ENCODE peak calls at places on chromosomes 2 and 18, in six cellular contexts. One of them, this sample, is unnamed.

GRCh38 chr2:236507393-236508085 is 62.1 kb upstream of the ACKR3 start:
- DNase-seq in MCF 10A: no peak
- DNase-seq in T follicular helper cell: peak; percentile 25
- DNase-seq in stimulated activated CD4-positive, alpha-beta T cell treated with anti-CD3 and anti-CD28 coated beads, Interleukin-4, amount 100 ng/mL, for 4 hours: peak; percentile 41
- DNase-seq in HCEC 1CT: no peak
- DNase-seq in sciatic nerve: peak; percentile 76
- DNase-seq in this sample: peak; percentile 54

GRCh38 chr2:138364554-138365162 is 136.9 kb upstream of the SPOPL start:
- DNase-seq in MCF 10A: peak; percentile 60
- DNase-seq in T follicular helper cell: no peak
- DNase-seq in stimulated activated CD4-positive, alpha-beta T cell treated with anti-CD3 and anti-CD28 coated beads, Interleukin-4, amount 100 ng/mL, for 4 hours: no peak
- DNase-seq in HCEC 1CT: peak; percentile 64
- DNase-seq in sciatic nerve: no peak
- DNase-seq in this sample: no peak

GRCh38 chr2:69138793-69139510 is 126.0 kb downstream of the ANTXR1 start:
- DNase-seq in MCF 10A: peak; percentile 93
- DNase-seq in T follicular helper cell: no peak
- DNase-seq in stimulated activated CD4-positive, alpha-beta T cell treated with anti-CD3 and anti-CD28 coated beads, Interleukin-4, amount 100 ng/mL, for 4 hours: no peak
- DNase-seq in HCEC 1CT: peak; percentile 87
- DNase-seq in sciatic nerve: no peak
- DNase-seq in this sample: no peak

GRCh38 chr18:44801796-44802195 is 121.1 kb downstream of the SETBP1 start:
- DNase-seq in MCF 10A: no peak
- DNase-seq in T follicular helper cell: no peak
- DNase-seq in stimulated activated CD4-positive, alpha-beta T cell treated with anti-CD3 and anti-CD28 coated beads, Interleukin-4, amount 100 ng/mL, for 4 hours: no peak
- DNase-seq in HCEC 1CT: peak; percentile 1
- DNase-seq in sciatic nerve: no peak
- DNase-seq in this sample: no peak

GRCh38 chr2:129805889-129806288 is 173.6 kb upstream of the RAB6C start:
- DNase-seq in MCF 10A: no peak
- DNase-seq in T follicular helper cell: no peak
- DNase-seq in stimulated activated CD4-positive, alpha-beta T cell treated with anti-CD3 and anti-CD28 coated beads, Interleukin-4, amount 100 ng/mL, for 4 hours: no peak
- DNase-seq in HCEC 1CT: no peak
- DNase-seq in sciatic nerve: no peak
- DNase-seq in this sample: no peak

GRCh38 chr2:149732001-149732685 is 144.6 kb upstream of the MMADHC start:
- DNase-seq in MCF 10A: peak; percentile 58
- DNase-seq in T follicular helper cell: no peak
- DNase-seq in stimulated activated CD4-positive, alpha-beta T cell treated with anti-CD3 and anti-CD28 coated beads, Interleukin-4, amount 100 ng/mL, for 4 hours: no peak
- DNase-seq in HCEC 1CT: peak; percentile 68
- DNase-seq in sciatic nerve: no peak
- DNase-seq in this sample: no peak

GRCh38 chr2:16189019-16189850 is 248.9 kb downstream of the MYCN start:
- DNase-seq in MCF 10A: no peak
- DNase-seq in T follicular helper cell: no peak
- DNase-seq in stimulated activated CD4-positive, alpha-beta T cell treated with anti-CD3 and anti-CD28 coated beads, Interleukin-4, amount 100 ng/mL, for 4 hours: no peak
- DNase-seq in HCEC 1CT: no peak
- DNase-seq in sciatic nerve: no peak
- DNase-seq in this sample: no peak

GRCh38 chr2:48795065-48795464 is 39.5 kb upstream of the LHCGR start:
- DNase-seq in MCF 10A: no peak
- DNase-seq in T follicular helper cell: no peak
- DNase-seq in stimulated activated CD4-positive, alpha-beta T cell treated with anti-CD3 and anti-CD28 coated beads, Interleukin-4, amount 100 ng/mL, for 4 hours: no peak
- DNase-seq in HCEC 1CT: no peak
- DNase-seq in sciatic nerve: no peak
- DNase-seq in this sample: no peak

GRCh38 chr2:45932278-45932975 is 281.0 kb downstream of the PRKCE start:
- DNase-seq in MCF 10A: peak; percentile 55
- DNase-seq in T follicular helper cell: no peak
- DNase-seq in stimulated activated CD4-positive, alpha-beta T cell treated with anti-CD3 and anti-CD28 coated beads, Interleukin-4, amount 100 ng/mL, for 4 hours: no peak
- DNase-seq in HCEC 1CT: peak; percentile 90
- DNase-seq in sciatic nerve: no peak
- DNase-seq in this sample: no peak

GRCh38 chr2:238497610-238498005 is 70.9 kb downstream of the ASB1 start:
- DNase-seq in MCF 10A: no peak
- DNase-seq in T follicular helper cell: no peak
- DNase-seq in stimulated activated CD4-positive, alpha-beta T cell treated with anti-CD3 and anti-CD28 coated beads, Interleukin-4, amount 100 ng/mL, for 4 hours: no peak
- DNase-seq in HCEC 1CT: no peak
- DNase-seq in sciatic nerve: no peak
- DNase-seq in this sample: no peak

GRCh38 chr2:128665113-128665512 is 346.4 kb upstream of the HS6ST1 start:
- DNase-seq in MCF 10A: no peak
- DNase-seq in T follicular helper cell: no peak
- DNase-seq in stimulated activated CD4-positive, alpha-beta T cell treated with anti-CD3 and anti-CD28 coated beads, Interleukin-4, amount 100 ng/mL, for 4 hours: no peak
- DNase-seq in HCEC 1CT: no peak
- DNase-seq in sciatic nerve: no peak
- DNase-seq in this sample: no peak

GRCh38 chr2:159089543-159089942 is 121.1 kb downstream of the TANC1 start:
- DNase-seq in MCF 10A: no peak
- DNase-seq in T follicular helper cell: no peak
- DNase-seq in stimulated activated CD4-positive, alpha-beta T cell treated with anti-CD3 and anti-CD28 coated beads, Interleukin-4, amount 100 ng/mL, for 4 hours: no peak
- DNase-seq in HCEC 1CT: no peak
- DNase-seq in sciatic nerve: no peak
- DNase-seq in this sample: no peak

GRCh38 chr2:71788186-71788525 is 334.8 kb downstream of the DYSF start:
- DNase-seq in MCF 10A: no peak
- DNase-seq in T follicular helper cell: no peak
- DNase-seq in stimulated activated CD4-positive, alpha-beta T cell treated with anti-CD3 and anti-CD28 coated beads, Interleukin-4, amount 100 ng/mL, for 4 hours: no peak
- DNase-seq in HCEC 1CT: no peak
- DNase-seq in sciatic nerve: no peak
- DNase-seq in this sample: no peak

GRCh38 chr18:77557030-77557429 is 307.4 kb downstream of the GALR1 start:
- DNase-seq in MCF 10A: peak; percentile 7
- DNase-seq in T follicular helper cell: no peak
- DNase-seq in stimulated activated CD4-positive, alpha-beta T cell treated with anti-CD3 and anti-CD28 coated beads, Interleukin-4, amount 100 ng/mL, for 4 hours: no peak
- DNase-seq in HCEC 1CT: no peak
- DNase-seq in sciatic nerve: no peak
- DNase-seq in this sample: no peak

GRCh38 chr2:44139741-44140140 is 28.9 kb upstream of the PPM1B start:
- DNase-seq in MCF 10A: no peak
- DNase-seq in T follicular helper cell: no peak
- DNase-seq in stimulated activated CD4-positive, alpha-beta T cell treated with anti-CD3 and anti-CD28 coated beads, Interleukin-4, amount 100 ng/mL, for 4 hours: no peak
- DNase-seq in HCEC 1CT: no peak
- DNase-seq in sciatic nerve: no peak
- DNase-seq in this sample: no peak

GRCh38 chr2:233120459-233120858 is 60.3 kb downstream of the INPP5D start:
- DNase-seq in MCF 10A: no peak
- DNase-seq in T follicular helper cell: no peak
- DNase-seq in stimulated activated CD4-positive, alpha-beta T cell treated with anti-CD3 and anti-CD28 coated beads, Interleukin-4, amount 100 ng/mL, for 4 hours: no peak
- DNase-seq in HCEC 1CT: no peak
- DNase-seq in sciatic nerve: no peak
- DNase-seq in this sample: no peak

GRCh38 chr2:196925768-196926561 is 542 bp downstream of the PGAP1 start:
- DNase-seq in MCF 10A: peak; percentile 58
- DNase-seq in T follicular helper cell: no peak
- DNase-seq in stimulated activated CD4-positive, alpha-beta T cell treated with anti-CD3 and anti-CD28 coated beads, Interleukin-4, amount 100 ng/mL, for 4 hours: peak; percentile 30
- DNase-seq in HCEC 1CT: peak; percentile 37
- DNase-seq in sciatic nerve: peak; percentile 61
- DNase-seq in this sample: no peak